ENCODE peak calls at places on chromosomes 3 and 15, in seven cellular contexts. M is WTC11, Z is K562, U is HepG2, H is HEK293T, R is H1, F is GM12878. I is an unnamed sample.

GRCh38 chr15:40405501-40406381 is at the start of gene IVD:
- DNase-seq in U (peak), H (peak), Z (no peak), R (peak), M (peak), F (peak), I (peak)

GRCh38 chr3:143600762-143601161 is 247.5 kb downstream of the SLC9A9 start:
- DNase-seq in R (no peak), H (no peak), U (no peak), Z (no peak), M (no peak), F (no peak), I (no peak)

GRCh38 chr3:13707456-13707855 is 158.5 kb downstream of the FBLN2 start:
- DNase-seq in R (no peak), U (no peak), Z (no peak), M (no peak), H (no peak), F (no peak), I (no peak)

GRCh38 chr3:195893516-195893915 is 14.8 kb downstream of the TNK2 start:
- DNase-seq in Z (no peak), R (no peak), U (no peak), F (no peak), H (no peak), M (no peak), I (no peak)

GRCh38 chr15:89761009-89761831 is 10.2 kb upstream of the MESP1 start:
- DNase-seq in M (no peak), U (no peak), F (no peak), H (no peak), Z (no peak), R (no peak), I (no peak)

GRCh38 chr3:152301745-152302181 is 33.0 kb downstream of the MBNL1 start:
- DNase-seq in U (no peak), M (no peak), H (no peak), Z (no peak), F (no peak), R (no peak), I (no peak)

GRCh38 chr3:30342319-30343060 is 263.9 kb upstream of the TGFBR2 start:
- DNase-seq in F (no peak), H (no peak), U (peak), R (no peak), Z (no peak), M (no peak), I (peak)

GRCh38 chr3:123027292-123028232 is at the start of gene SEMA5B:
- DNase-seq in H (peak), M (peak), Z (peak), R (peak), F (no peak), U (no peak), I (no peak)

GRCh38 chr3:95302044-95302443 is 1239.2 kb downstream of the NSUN3 start:
- DNase-seq in F (no peak), U (peak), M (no peak), Z (no peak), H (no peak), R (no peak), I (no peak)

GRCh38 chr3:180478695-180479094 is 123.3 kb upstream of the TTC14 start:
- DNase-seq in R (no peak), Z (no peak), U (no peak), M (no peak), F (no peak), H (no peak), I (no peak)

GRCh38 chr3:67389176-67389575 is 265.2 kb downstream of the SUCLG2 start:
- DNase-seq in U (no peak), H (no peak), R (no peak), Z (no peak), F (peak), M (no peak), I (no peak)

GRCh38 chr3:32544894-32545293 is 25.8 kb downstream of the DYNC1LI1 start:
- DNase-seq in M (no peak), R (no peak), H (no peak), F (no peak), U (no peak), Z (no peak), I (no peak)

GRCh38 chr3:150503402-150504099 is 42.7 kb downstream of the SERP1 start:
- DNase-seq in H (no peak), F (no peak), R (no peak), U (no peak), M (peak), Z (no peak), I (no peak)

GRCh38 chr3:50089603-50089945 is 855 bp downstream of the RBM5 start:
- DNase-seq in M (no peak), F (no peak), H (no peak), R (no peak), U (no peak), Z (no peak), I (no peak)

GRCh38 chr15:96887730-96888129 is 557.2 kb downstream of the NR2F2 start:
- DNase-seq in H (no peak), Z (no peak), F (no peak), U (no peak), R (no peak), M (no peak), I (no peak)

GRCh38 chr3:13524979-13525669 is 23.8 kb upstream of the FBLN2 start:
- DNase-seq in Z (no peak), U (no peak), M (no peak), H (no peak), R (no peak), F (no peak), I (no peak)

GRCh38 chr15:85443593-85444328 is 63.4 kb downstream of the AKAP13 start:
- DNase-seq in Z (no peak), F (peak), M (no peak), R (no peak), U (peak), H (peak), I (peak)

GRCh38 chr3:185995352-185995751 is 57.5 kb upstream of the TRA2B start:
- DNase-seq in R (no peak), F (no peak), M (no peak), H (no peak), U (no peak), Z (no peak), I (no peak)

GRCh38 chr3:45491344-45491743 is 103.0 kb downstream of the LARS2 start:
- DNase-seq in R (no peak), H (no peak), M (no peak), Z (no peak), F (no peak), U (no peak), I (no peak)

GRCh38 chr3:190883973-190884832 is 21.7 kb upstream of the GMNC start:
- DNase-seq in M (peak), H (peak), U (peak), Z (peak), R (peak), F (no peak), I (peak)

GRCh38 chr3:160401301-160402095 is 2.0 kb downstream of the SMC4 start:
- DNase-seq in M (no peak), U (peak), R (no peak), H (no peak), Z (no peak), F (no peak), I (no peak)

GRCh38 chr3:108488631-108489030 is 21.8 kb downstream of the MYH15 start:
- DNase-seq in U (no peak), M (no peak), F (no peak), Z (no peak), H (no peak), R (no peak), I (no peak)

GRCh38 chr3:108485146-108485545 is 25.2 kb downstream of the MYH15 start:
- DNase-seq in R (peak), H (no peak), F (no peak), M (peak), Z (no peak), U (no peak), I (no peak)

GRCh38 chr3:108486272-108486787 is 24.1 kb downstream of the MYH15 start:
- DNase-seq in R (no peak), Z (no peak), M (no peak), U (no peak), H (no peak), F (no peak), I (no peak)

GRCh38 chr3:108487439-108487838 is 23.0 kb downstream of the MYH15 start:
- DNase-seq in M (no peak), H (no peak), U (no peak), Z (no peak), F (no peak), R (no peak), I (no peak)

DNA sequence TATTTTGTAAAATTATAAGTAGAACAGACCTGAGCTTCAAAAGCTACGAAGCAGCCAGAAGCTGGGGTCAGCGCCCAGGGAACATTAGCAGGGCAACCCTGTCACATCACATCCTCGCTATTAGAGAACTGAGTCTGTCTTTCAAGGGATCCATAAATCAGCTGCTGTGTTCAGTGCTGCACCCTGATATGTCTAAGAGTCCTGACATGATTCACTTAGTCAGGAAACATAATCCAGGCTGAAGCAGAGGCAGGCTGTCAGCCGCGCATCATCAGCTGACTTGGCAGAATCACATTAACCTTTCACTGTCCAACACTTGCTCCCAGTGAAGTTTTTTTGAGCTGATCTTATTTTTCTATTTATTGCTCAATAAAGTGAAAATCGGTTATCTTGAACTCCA is 23.5 kb downstream of the MYH15 start:
- DNase-seq in U (no peak), R (no peak), Z (no peak), M (no peak), H (peak), F (no peak), I (no peak)
- TF ChIP-seq SP1 in U (no peak), R (no peak), Z (no peak), M (no peak), H (no peak), F (no peak), I (no peak)

DNA sequence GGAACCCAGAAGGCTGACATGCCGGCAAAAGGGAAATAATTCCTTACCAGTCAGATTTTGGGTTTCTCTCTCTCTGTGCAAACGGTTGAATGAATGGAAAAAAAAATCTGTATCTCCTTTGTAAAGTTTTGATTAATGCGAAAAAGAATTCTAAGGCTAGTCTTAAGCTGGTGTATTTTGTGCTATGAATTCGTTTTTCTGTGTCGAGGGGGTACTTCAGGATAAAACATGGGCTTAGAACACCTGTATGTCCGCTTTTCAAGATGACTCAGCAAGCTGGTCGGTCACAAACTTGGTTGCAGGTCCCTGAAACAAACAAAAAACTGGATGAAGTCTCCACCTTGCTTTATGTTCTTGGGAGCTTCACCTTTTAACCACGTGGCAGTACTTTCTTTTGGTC is 28.5 kb downstream of the IGDCC3 start:
- DNase-seq in U (no peak), R (no peak), H (no peak), Z (no peak), M (no peak), F (no peak), I (no peak)
- TF ChIP-seq SP1 in U (no peak), R (no peak), H (no peak), Z (no peak), M (no peak), F (no peak), I (no peak)

DNA sequence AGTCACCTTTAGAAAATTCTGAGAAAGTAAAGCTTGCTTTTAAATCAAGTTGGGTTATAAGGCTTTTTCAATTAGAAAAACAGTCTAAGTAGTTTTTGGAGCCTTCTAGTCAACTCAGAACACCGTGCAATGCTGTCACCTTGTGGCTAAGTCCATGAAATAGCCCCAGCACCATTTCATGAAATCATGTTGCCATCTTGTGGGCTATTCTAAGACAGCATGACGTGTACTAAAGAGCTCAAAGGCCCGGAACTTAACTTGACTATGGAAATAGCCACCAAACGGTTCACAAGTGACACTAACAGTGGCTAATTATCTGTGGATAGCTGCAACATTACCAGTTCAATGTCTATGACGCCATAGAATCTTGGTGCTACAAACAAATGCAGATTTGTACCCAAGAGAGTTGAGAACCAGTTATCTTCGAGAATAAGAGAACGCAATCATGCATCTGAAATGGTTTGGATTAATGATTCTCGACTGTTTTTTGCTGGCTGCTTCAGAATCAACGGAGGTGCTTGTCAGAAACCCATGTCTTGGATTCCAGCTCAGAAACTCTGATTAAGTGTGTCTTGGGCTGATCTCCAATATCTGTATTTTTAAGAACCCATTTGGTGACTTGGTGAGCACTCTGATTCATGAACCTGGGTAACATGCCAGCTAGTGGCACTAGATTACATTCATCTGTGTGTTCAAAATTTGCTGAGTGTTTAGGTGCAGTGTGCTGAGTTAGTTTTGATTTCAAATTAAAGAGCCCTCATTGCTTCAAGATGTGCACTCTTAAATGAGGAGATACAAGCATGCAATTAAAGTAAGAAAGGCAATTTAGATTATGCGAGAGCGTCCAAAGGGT is 111.2 kb upstream of the MCTP2 start:
- DNase-seq in U (peak), H (peak), M (peak), R (peak), Z (peak), F (peak), I (peak)
- TF ChIP-seq SP1 in U (no peak), H (no peak), M (no peak), R (no peak), Z (no peak), F (no peak), I (no peak)

GRCh38 chr3:125302932-125303331 is 72.2 kb downstream of the ZNF148 start:
- DNase-seq in Z (no peak), U (no peak), R (no peak), F (no peak), M (no peak), H (no peak), I (no peak)

GRCh38 chr3:125300416-125300815 is 74.7 kb downstream of the ZNF148 start:
- DNase-seq in M (no peak), U (no peak), R (no peak), F (no peak), H (no peak), Z (no peak), I (no peak)
- TF ChIP-seq SP1 in M (no peak), U (no peak), R (no peak), F (no peak), H (no peak), Z (no peak), I (no peak)

DNA sequence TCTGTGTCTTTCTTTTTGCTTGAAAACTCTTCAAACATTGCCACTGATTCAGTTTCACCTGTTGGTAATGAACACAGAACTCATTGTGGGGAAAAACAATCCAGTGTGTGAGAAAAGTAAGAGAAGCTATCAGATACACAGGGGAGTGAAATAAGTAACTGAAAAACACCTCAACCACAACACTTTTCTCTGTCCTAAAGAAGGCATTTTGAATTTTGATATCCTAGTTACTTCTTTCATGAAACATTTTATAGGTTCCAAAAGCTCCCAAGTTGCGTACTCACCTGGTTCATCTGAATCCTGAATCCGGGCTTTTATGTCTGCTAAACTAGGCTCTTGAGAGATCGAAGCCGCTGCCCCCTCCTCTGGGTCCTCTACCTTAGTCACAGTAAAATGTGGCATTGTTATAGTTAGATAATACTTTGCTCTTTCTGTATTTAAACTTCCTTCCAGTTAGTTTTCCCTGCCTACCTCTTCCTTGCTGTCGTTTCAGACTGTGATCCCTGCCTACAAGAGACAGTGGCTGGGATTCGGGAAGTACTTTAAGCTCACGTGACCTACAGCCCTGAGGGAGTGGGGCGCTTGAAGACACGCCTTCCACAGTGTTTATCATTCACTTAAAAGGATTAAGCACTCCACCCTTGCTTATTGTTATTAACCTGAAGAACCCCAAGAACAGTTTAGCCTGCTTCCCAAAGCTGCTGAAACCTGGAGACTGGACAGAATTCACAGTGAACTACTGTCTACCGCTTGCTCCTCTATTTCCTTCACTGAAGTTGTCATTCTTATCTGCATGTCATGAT is 19.1 kb downstream of the SLC12A6 start:
- DNase-seq in H (peak), R (peak), M (peak), U (peak), F (no peak), Z (peak), I (peak)
- TF ChIP-seq SP1 in H (no peak), R (no peak), M (no peak), U (no peak), F (no peak), Z (no peak), I (no peak)

GRCh38 chr3:51966941-51967383 is 292 bp downstream of the PCBP4 start:
- DNase-seq in Z (peak), M (no peak), F (no peak), R (peak), U (no peak), H (no peak), I (no peak)
- TF ChIP-seq SP1 in Z (no peak), M (no peak), F (no peak), R (no peak), U (no peak), H (no peak), I (no peak)

DNA sequence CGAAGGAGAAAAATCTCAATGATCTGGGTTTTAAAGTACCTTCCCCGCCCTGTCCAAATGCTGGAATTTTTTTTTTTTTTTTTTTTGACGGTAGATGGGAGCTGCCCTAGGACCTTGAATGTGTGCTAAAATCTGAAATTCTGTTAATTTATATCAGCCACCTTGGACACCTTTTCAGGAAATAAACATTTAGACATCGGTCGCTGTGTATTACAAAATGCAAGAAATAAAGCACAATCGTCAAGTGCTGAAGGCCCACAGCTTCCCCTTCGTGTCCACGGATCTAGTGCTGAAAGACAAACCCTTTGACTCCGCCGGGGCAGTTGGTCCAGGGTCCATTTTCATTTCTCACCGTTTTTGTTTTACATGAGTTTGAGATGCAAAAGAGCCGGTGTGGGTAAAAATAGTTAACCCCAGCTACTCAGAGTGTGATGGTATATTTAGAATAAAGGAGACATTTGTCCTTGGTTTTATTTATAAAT is 90.2 kb upstream of the CHD2 start:
- DNase-seq in R (no peak), U (no peak), M (no peak), Z (no peak), F (no peak), H (no peak), I (no peak)
- TF ChIP-seq SP1 in R (no peak), U (no peak), M (no peak), Z (no peak), F (no peak), H (no peak), I (no peak)

GRCh38 chr3:157231071-157231470 is 71.1 kb upstream of the CCNL1 start:
- DNase-seq in R (no peak), H (no peak), F (no peak), U (no peak), Z (no peak), M (no peak), I (no peak)
- TF ChIP-seq SP1 in R (no peak), H (no peak), F (no peak), U (no peak), Z (no peak), M (no peak), I (no peak)

GRCh38 chr3:42502429-42503250 is at the start of gene VIPR1:
- DNase-seq in U (peak), M (peak), Z (peak), R (peak), F (no peak), H (peak), I (peak)
- TF ChIP-seq SP1 in U (peak), M (peak), Z (peak), R (peak), F (peak), H (no peak), I (peak)

DNA sequence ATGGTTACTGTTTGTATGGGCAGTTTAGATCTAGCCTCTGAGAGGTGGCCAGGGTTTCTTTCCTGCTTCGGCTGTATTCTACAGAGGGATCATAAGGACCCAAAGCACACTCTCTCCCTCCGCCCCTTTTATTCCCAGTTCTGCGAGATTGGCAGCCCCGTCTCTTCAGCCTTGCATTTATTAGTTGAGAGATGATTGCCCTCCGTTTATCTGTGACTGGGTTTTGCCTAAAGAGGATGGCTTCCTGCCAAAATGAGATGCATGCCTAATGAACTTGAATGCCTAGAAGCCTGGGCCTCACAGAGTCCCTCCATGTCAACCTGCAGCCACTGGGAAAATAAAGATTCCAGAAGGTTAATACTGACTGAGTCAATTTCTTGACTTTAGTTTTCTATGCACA is 97.0 kb upstream of the CHL1 start:
- DNase-seq in F (no peak), Z (no peak), M (no peak), R (no peak), U (no peak), H (no peak), I (no peak)
- TF ChIP-seq SP1 in F (no peak), Z (no peak), M (no peak), R (no peak), U (no peak), H (no peak), I (no peak)

I was measured in HCT116.